ENCODE peak calls at places on chromosomes 1 and 21, in five cellular contexts. T, Q, Z, N and E are unnamed samples.

GRCh38 chr1:171743014-171743870 is 1.4 kb upstream of the VAMP4 start:
- DNase-seq in N (peak), T (no peak), Q (peak), Z (no peak), E (no peak)

GRCh38 chr21:42566524-42567180 is 53.0 kb downstream of the SLC37A1 start:
- DNase-seq in Q (no peak), T (peak), Z (no peak), N (peak), E (no peak)

GRCh38 chr1:229410692-229411433 is 23.0 kb downstream of the ACTA1 start:
- DNase-seq in Z (peak), Q (peak), N (peak), T (peak), E (no peak)

GRCh38 chr1:29682171-29682917 is 446.0 kb downstream of the PTPRU start:
- DNase-seq in Z (no peak), N (no peak), Q (no peak), T (no peak), E (no peak)

GRCh38 chr21:35303085-35303484 is 254.0 kb upstream of the RUNX1 start:
- DNase-seq in Z (no peak), N (no peak), Q (peak), T (no peak), E (no peak)

GRCh38 chr1:7707527-7707926 is 63.6 kb upstream of the VAMP3 start:
- DNase-seq in N (no peak), Q (no peak), Z (no peak), T (no peak), E (no peak)

GRCh38 chr1:181134543-181135461 is 46.3 kb downstream of the IER5 start:
- DNase-seq in N (no peak), Q (peak), T (peak), Z (no peak), E (no peak)

GRCh38 chr1:19949016-19949415 is 25.6 kb upstream of the PLA2G2E start:
- DNase-seq in N (no peak), T (no peak), Q (peak), Z (no peak), E (no peak)

GRCh38 chr1:186609183-186609582 is 71.0 kb downstream of the PTGS2 start:
- DNase-seq in Q (no peak), Z (no peak), T (no peak), N (no peak), E (no peak)

GRCh38 chr1:155175927-155176371 is 2.3 kb downstream of the TRIM46 start:
- DNase-seq in T (peak), Q (peak), Z (no peak), N (no peak), E (no peak)

GRCh38 chr1:112807999-112808398 is 92.9 kb upstream of the PPM1J start:
- DNase-seq in Z (no peak), N (no peak), Q (no peak), T (no peak), E (no peak)

GRCh38 chr1:221411283-221411682 is 330.6 kb downstream of the DUSP10 start:
- DNase-seq in N (no peak), T (no peak), Z (no peak), Q (no peak), E (no peak)

GRCh38 chr1:27589841-27590426 is 14.0 kb downstream of the AHDC1 start:
- DNase-seq in Z (no peak), Q (peak), T (no peak), N (no peak), E (no peak)

GRCh38 chr1:227894306-227894721 is 53.4 kb downstream of the WNT9A start:
- DNase-seq in N (peak), T (peak), Q (no peak), Z (no peak), E (no peak)

GRCh38 chr21:36945496-36946138 is 20.9 kb downstream of the HLCS start:
- DNase-seq in T (no peak), Q (no peak), N (no peak), Z (no peak), E (no peak)

GRCh38 chr1:71861022-71861421 is 421.3 kb downstream of the NEGR1 start:
- DNase-seq in N (no peak), Q (peak), T (no peak), Z (no peak), E (no peak)

GRCh38 chr21:42421018-42421793 is 17.5 kb downstream of the UBASH3A start:
- DNase-seq in T (no peak), Z (no peak), N (no peak), Q (no peak), E (no peak)

GRCh38 chr1:58923090-58923470 is 139.2 kb upstream of the JUN start:
- DNase-seq in T (no peak), Q (no peak), N (no peak), Z (no peak), E (no peak)

GRCh38 chr21:19684328-19684727 is 1280.7 kb upstream of the TMPRSS15 start:
- DNase-seq in Q (no peak), Z (no peak), T (no peak), N (no peak), E (no peak)

GRCh38 chr1:85229574-85230097 is 28.8 kb upstream of the SYDE2 start:
- DNase-seq in Z (no peak), T (no peak), N (no peak), Q (no peak), E (no peak)

GRCh38 chr21:35730325-35730724 is 330.0 kb downstream of the SETD4 start:
- DNase-seq in Q (no peak), N (no peak), T (no peak), Z (peak), E (no peak)

GRCh38 chr1:1283821-1284220 is 3.6 kb downstream of the SCNN1D start:
- DNase-seq in N (no peak), Q (peak), T (no peak), Z (peak), E (no peak)

GRCh38 chr1:31509124-31510072 is 66.9 kb upstream of the TINAGL1 start:
- DNase-seq in N (no peak), T (no peak), Z (no peak), Q (no peak), E (no peak)

GRCh38 chr1:23544444-23545389 is 13.7 kb upstream of the E2F2 start:
- DNase-seq in N (peak), T (peak), Q (peak), Z (peak), E (peak)

GRCh38 chr1:92747735-92748134 is 37.2 kb downstream of the EVI5 start:
- DNase-seq in T (no peak), Z (no peak), N (peak), Q (no peak), E (no peak)

GRCh38 chr1:43367026-43367903 is 546 bp downstream of the ELOVL1 start:
- DNase-seq in Q (peak), Z (peak), N (peak), T (no peak), E (peak)

GRCh38 chr1:218674280-218674773 is 329.2 kb downstream of the TGFB2 start:
- DNase-seq in N (no peak), Q (peak), T (no peak), Z (peak), E (peak)

GRCh38 chr1:9960011-9960410 is 16.7 kb downstream of the NMNAT1 start:
- DNase-seq in Z (no peak), T (no peak), Q (no peak), N (no peak), E (no peak)

GRCh38 chr1:2152914-2153313 is 41.7 kb downstream of the FAAP20 start:
- DNase-seq in Z (no peak), T (no peak), Q (no peak), N (no peak), E (no peak)

GRCh38 chr21:26449161-26449560 is 123.9 kb downstream of the CYYR1 start:
- DNase-seq in T (no peak), Z (no peak), N (no peak), Q (no peak), E (no peak)

GRCh38 chr1:111593403-111594127 is 26.0 kb upstream of the RAP1A start:
- DNase-seq in N (no peak), Z (no peak), Q (no peak), T (no peak), E (no peak)

GRCh38 chr1:154402409-154402921 is 2.7 kb upstream of the IL6R start:
- DNase-seq in T (no peak), Z (no peak), Q (no peak), N (no peak), E (no peak)

GRCh38 chr21:25383545-25383944 is 223.7 kb downstream of the MRPL39 start:
- DNase-seq in N (no peak), T (no peak), Q (no peak), Z (no peak), E (no peak)

GRCh38 chr21:25385912-25386474 is 221.3 kb downstream of the MRPL39 start:
- DNase-seq in Z (peak), Q (peak), T (peak), N (no peak), E (peak)

GRCh38 chr21:25384782-25385181 is 222.5 kb downstream of the MRPL39 start:
- DNase-seq in N (no peak), T (no peak), Q (no peak), Z (no peak), E (no peak)

GRCh38 chr21:25387665-25388064 is 219.6 kb downstream of the MRPL39 start:
- DNase-seq in T (no peak), Q (no peak), Z (no peak), N (no peak), E (no peak)
- TF ChIP-seq CTCF in T (no peak), Q (no peak), Z (no peak), N (no peak), E (no peak)

GRCh38 chr1:89779541-89779940 is 41.3 kb upstream of the LRRC8D start:
- DNase-seq in N (no peak), T (no peak), Q (no peak), Z (no peak), E (no peak)

GRCh38 chr1:89786628-89787214 is 34.1 kb upstream of the LRRC8D start:
- DNase-seq in Z (no peak), Q (no peak), T (no peak), N (no peak), E (no peak)

GRCh38 chr1:89781494-89782126 is 39.2 kb upstream of the LRRC8D start:
- DNase-seq in T (no peak), Q (no peak), N (no peak), Z (no peak), E (no peak)

GRCh38 chr1:89780721-89781120 is 40.1 kb upstream of the LRRC8D start:
- DNase-seq in Q (peak), T (no peak), Z (peak), N (no peak), E (no peak)
- TF ChIP-seq CTCF in Q (peak), T (no peak), Z (peak), N (no peak), E (no peak)

DNA sequence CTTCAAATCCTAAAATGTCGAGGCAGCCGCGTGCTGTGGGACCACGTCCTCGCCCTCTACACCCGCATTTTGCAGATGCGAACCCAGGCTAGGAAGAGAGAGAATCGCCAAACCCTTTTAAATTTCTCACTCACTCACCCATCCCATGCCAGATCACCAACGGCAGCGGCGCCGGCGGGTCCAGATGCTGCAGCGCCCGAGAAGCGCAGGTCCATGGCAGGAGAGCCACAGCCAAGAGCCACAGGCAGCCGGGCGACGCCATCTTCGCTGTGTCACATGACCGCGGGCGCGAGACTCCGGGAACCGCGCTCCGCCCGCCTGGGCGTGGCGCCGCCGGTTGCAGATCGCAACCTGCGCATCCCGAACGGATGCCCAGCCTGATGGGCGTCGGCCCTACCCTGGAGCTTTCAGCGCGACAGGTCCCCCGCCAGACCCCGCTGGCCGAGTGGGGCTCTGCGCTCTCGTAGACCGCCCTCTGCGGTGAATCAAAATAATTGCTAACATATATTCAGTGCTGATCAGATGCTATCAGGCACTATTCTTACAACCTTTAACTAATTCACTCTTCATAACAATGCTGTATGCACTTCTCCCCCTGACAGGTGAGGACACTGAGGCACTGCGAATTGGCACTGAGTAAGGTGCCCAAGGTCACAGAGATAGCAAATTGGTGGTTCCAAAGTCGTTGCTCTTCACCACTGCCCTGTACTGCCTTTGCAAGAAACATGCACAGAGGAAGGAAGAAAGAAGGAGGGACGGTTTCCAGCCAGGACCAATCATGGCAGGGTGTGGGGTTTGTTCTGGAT is at the start of gene PPT1:
- DNase-seq in T (peak), N (peak), Z (peak), Q (peak), E (peak)
- TF ChIP-seq CTCF in T (no peak), N (peak), Z (no peak), Q (no peak), E (no peak)

DNA sequence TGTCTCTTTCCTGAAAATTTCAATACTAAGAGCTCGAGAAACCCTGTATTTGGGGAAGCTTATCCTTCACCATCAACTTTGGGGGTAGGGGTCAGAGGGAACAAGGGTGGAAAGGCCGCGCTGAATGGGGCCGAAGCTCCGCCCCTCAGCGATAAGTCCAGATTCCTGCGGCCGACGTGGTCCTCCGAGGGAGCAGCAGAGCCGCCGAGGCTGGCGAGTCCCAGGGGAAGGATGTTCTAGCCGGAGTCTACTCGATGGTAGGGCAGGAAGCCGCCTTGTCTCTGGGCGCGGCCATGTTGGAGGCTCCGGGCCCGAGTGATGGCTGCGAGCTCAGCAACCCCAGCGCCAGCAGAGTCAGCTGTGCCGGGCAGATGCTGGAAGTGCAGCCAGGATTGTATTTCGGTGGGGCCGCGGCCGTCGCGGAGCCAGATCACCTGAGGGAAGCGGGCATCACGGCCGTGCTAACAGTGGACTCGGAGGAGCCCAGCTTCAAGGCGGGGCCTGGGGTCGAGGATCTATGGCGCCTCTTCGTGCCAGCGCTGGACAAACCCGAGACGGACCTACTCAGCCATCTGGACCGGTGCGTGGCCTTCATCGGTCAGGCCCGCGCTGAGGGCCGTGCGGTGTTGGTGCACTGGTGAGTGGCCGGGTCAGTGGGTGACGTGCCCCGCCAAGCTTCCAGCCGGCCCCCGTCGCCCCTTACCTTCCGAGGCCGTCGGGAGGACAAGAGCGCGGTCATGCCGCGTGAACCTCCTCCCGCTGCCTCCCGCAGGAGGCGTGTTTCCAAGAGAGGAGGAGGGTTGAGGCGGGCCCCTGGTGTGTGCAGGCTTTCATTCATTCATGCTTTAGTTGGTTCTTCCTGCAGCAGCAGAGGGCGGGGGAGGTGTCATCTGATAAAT is at the start of gene DUSP12:
- DNase-seq in N (peak), Q (peak), T (peak), Z (peak), E (peak)
- TF ChIP-seq CTCF in N (no peak), Q (peak), T (no peak), Z (no peak), E (no peak)

DNA sequence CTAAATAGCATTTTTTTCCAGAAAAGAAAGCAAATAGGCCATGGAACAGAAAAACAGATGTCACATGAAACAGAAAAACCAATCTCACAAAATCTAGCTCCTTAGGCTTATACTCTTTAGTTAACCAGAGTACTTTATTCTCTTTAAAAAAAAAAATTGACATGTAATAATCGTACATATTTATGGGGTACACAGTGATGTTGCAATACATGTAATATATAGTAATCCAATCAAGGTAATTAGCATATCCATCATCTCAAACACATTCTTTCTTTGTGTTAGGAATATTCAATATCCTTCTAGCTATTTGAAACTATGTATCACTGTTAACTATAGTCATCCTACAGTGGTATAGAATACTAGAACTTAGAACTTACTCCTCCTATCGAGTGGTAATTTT is 20.1 kb downstream of the LBR start:
- DNase-seq in Z (no peak), N (no peak), Q (no peak), T (no peak), E (no peak)
- TF ChIP-seq CTCF in Z (no peak), N (no peak), Q (no peak), T (no peak), E (no peak)

GRCh38 chr1:25692560-25692959 is 76.0 kb downstream of the MAN1C1 start:
- DNase-seq in N (no peak), T (no peak), Z (peak), Q (no peak), E (peak)
- TF ChIP-seq CTCF in N (peak), T (no peak), Z (peak), Q (peak), E (peak)

DNA sequence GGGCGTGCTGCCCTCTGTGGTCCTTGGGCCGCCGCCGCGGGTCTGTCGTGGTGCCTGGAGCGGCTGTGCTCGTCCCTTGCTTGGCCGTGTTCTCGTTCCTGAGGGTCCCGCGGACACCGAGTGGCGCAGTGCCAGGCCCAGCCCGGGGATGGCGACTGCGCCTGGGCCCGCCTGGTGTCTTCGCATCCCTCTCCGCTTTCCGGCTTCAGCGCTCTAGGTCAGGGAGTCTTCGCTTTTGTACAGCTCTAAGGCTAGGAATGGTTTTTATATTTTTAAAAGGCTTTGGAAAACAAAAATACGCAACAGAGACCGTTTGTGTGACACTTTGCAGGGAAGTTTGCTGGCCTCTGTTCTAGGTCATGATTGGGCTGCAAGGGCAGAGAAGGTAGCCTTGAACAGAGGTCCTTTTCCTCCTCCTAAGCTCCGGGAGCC is 657 bp downstream of the SOD1 start:
- DNase-seq in Z (peak), Q (peak), T (no peak), N (peak), E (peak)
- TF ChIP-seq CTCF in Z (no peak), Q (no peak), T (no peak), N (no peak), E (no peak)

GRCh38 chr1:13701274-13701650 is 1.3 kb downstream of the PRDM2 start:
- DNase-seq in T (no peak), N (no peak), Q (no peak), Z (no peak), E (no peak)

GRCh38 chr1:13706058-13706457 is 6.1 kb downstream of the PRDM2 start:
- DNase-seq in T (no peak), N (no peak), Q (no peak), Z (no peak), E (no peak)

GRCh38 chr1:13703128-13703513 is 3.1 kb downstream of the PRDM2 start:
- DNase-seq in T (no peak), Z (no peak), N (no peak), Q (no peak), E (no peak)

GRCh38 chr1:13702425-13703127 is 2.6 kb downstream of the PRDM2 start:
- DNase-seq in T (no peak), N (no peak), Z (no peak), Q (no peak), E (no peak)

GRCh38 chr1:13703558-13704485 is 3.8 kb downstream of the PRDM2 start:
- DNase-seq in T (no peak), Q (no peak), N (no peak), Z (no peak), E (no peak)
- TF ChIP-seq CTCF in T (no peak), Q (peak), N (no peak), Z (no peak), E (no peak)

DNA sequence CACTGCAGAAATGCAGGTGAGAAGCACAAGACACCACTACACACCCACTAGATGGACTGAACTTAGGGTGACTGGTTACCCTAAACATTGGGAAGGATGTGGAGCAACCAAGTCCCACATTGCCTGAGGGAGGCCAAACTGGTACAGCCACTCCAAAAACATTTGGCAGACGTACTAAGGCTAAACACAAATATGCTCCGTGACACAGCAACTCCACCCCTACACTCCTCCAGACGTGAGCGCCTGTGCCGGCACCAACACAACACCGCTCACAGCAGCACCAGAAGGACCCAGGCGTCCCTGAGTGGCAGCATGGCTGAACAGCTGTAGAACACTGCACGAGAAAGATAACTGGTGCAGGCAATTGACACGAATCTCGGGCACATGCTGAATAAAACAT is 14.7 kb downstream of the PTTG1IP start:
- DNase-seq in T (no peak), Q (no peak), N (no peak), Z (no peak), E (no peak)
- TF ChIP-seq CTCF in T (no peak), Q (no peak), N (no peak), Z (no peak), E (no peak)

GRCh38 chr1:84020151-84020550 is 21.2 kb upstream of the TTLL7 start:
- DNase-seq in Z (no peak), Q (peak), N (no peak), T (no peak), E (peak)
- TF ChIP-seq CTCF in Z (no peak), Q (peak), N (peak), T (no peak), E (no peak)